ENCODE peak calls at places on chromosomes 6 and 20, in six cellular contexts. L is brain microvascular endothelial cell, N is hepatocyte, D is GM23248, Y is Peyer's patch, K is spleen. P is an unnamed sample. For H3K36me3, the result is how much of the 10 kb centered on the place peaks cover.

GRCh38 chr20:53342429-53342828 is 251.2 kb downstream of the ZNF217 start:
- DNase-seq in D (no peak), Y (no peak), L (no peak), K (no peak), N (no peak), P (no peak)

GRCh38 chr20:32797160-32797468 is 22.6 kb upstream of the MAPRE1 start:
- DNase-seq in N (no peak), Y (no peak), D (no peak), L (no peak), K (no peak), P (no peak)

GRCh38 chr6:25959890-25960531 is 2.6 kb upstream of the TRIM38 start:
- DNase-seq in D (peak), K (no peak), L (peak), N (no peak), Y (no peak), P (no peak)

GRCh38 chr6:76465410-76465809 is 392.9 kb upstream of the IMPG1 start:
- DNase-seq in L (no peak), Y (no peak), N (no peak), D (no peak), K (no peak), P (no peak)

GRCh38 chr6:108492131-108492766 is 68.5 kb upstream of the FOXO3 start:
- DNase-seq in Y (no peak), N (peak), L (peak), K (no peak), D (peak), P (peak)

GRCh38 chr6:138004423-138005287 is 102.6 kb downstream of the PERP start:
- DNase-seq in N (peak), Y (peak), K (no peak), D (peak), L (peak), P (no peak)

GRCh38 chr6:2665169-2666070 is 85.3 kb downstream of the MYLK4 start:
- DNase-seq in L (peak), Y (no peak), N (no peak), D (no peak), K (no peak), P (peak)

GRCh38 chr20:60970601-60971000 is 281.5 kb upstream of the CDH4 start:
- DNase-seq in N (no peak), D (no peak), K (no peak), Y (no peak), L (no peak), P (no peak)

GRCh38 chr6:163645560-163645959 is 231.0 kb downstream of the QKI start:
- DNase-seq in N (no peak), K (no peak), L (no peak), D (no peak), Y (no peak), P (no peak)

GRCh38 chr20:31860431-31861345 is 9.6 kb downstream of the DUSP15 start:
- DNase-seq in Y (peak), D (peak), K (peak), L (no peak), N (peak), P (no peak)

GRCh38 chr20:51494241-51495110 is 48.0 kb downstream of the NFATC2 start:
- DNase-seq in D (no peak), L (no peak), N (no peak), Y (no peak), K (no peak), P (no peak)

GRCh38 chr6:327538-328183 is 35.4 kb downstream of the DUSP22 start:
- DNase-seq in Y (peak), D (peak), N (no peak), L (no peak), K (no peak), P (no peak)

GRCh38 chr6:91860951-91861350 is 1274.1 kb upstream of the MAP3K7 start:
- DNase-seq in K (no peak), D (no peak), Y (no peak), N (no peak), L (peak), P (no peak)

GRCh38 chr6:147765541-147765940 is 257.1 kb downstream of the SAMD5 start:
- DNase-seq in N (no peak), Y (no peak), D (no peak), L (no peak), K (no peak), P (no peak)

GRCh38 chr20:16821211-16822089 is 73.3 kb downstream of the OTOR start:
- DNase-seq in Y (no peak), N (peak), K (no peak), L (peak), D (peak), P (no peak)

GRCh38 chr6:27512525-27512924 is 39.6 kb upstream of the ZNF184 start:
- DNase-seq in Y (no peak), N (no peak), L (no peak), K (no peak), D (no peak), P (no peak)

GRCh38 chr20:19975436-19975799 is 41.7 kb upstream of the NAA20 start:
- DNase-seq in N (no peak), D (peak), Y (no peak), K (no peak), L (no peak), P (no peak)

GRCh38 chr6:100344761-100345160 is 120.0 kb downstream of the SIM1 start:
- DNase-seq in N (no peak), L (peak), Y (no peak), K (no peak), D (peak), P (no peak)

GRCh38 chr20:61584851-61585250 is 332.8 kb downstream of the CDH4 start:
- DNase-seq in N (no peak), L (no peak), K (no peak), Y (no peak), D (no peak), P (no peak)

GRCh38 chr6:161882196-161882595 is 608.3 kb upstream of the AGPAT4 start:
- DNase-seq in D (no peak), K (no peak), Y (no peak), N (no peak), L (no peak), P (no peak)

GRCh38 chr6:51725155-51725554 is 362.3 kb downstream of the PKHD1 start:
- DNase-seq in K (no peak), Y (no peak), D (no peak), L (no peak), N (no peak), P (no peak)

GRCh38 chr6:135504734-135505133 is 7.2 kb upstream of the AHI1 start:
- DNase-seq in Y (no peak), D (no peak), N (no peak), K (no peak), L (no peak), P (no peak)
- H3K27ac ChIP-seq in Y (no peak), D (no peak), N (peak), K (no peak), L (no peak), P (no peak)

GRCh38 chr20:1134836-1135235 is 16.4 kb downstream of the PSMF1 start:
- DNase-seq in D (no peak), L (no peak), N (no peak), K (no peak), Y (no peak), P (no peak)
- H3K36me3 ChIP-seq in D (half or more), L (under half), N (under half), K (under half), Y (under half), P (half or more)

DNA sequence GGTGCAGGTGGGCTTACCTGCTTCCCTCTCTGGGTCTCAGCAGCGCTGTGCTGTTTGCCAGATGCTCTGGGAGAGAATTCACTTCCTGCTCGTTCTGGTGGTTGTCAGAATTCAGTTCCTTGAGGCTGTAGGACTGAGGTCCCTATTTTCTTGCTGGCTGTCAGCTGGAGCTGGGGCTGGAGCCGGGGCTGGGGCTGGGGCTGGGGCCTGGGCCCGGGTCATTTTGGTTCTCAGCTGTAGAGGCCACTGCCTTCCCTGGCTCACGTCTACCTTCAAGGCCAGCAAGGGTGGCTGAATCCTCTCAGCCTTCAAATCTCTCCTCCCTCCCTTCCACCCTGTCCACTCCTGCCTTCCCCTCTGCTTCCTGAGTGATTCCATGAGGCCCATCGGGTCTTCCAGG is 16.8 kb upstream of the PHACTR3 start:
- DNase-seq in N (no peak), D (no peak), K (peak), Y (no peak), L (no peak), P (no peak)
- H3K27ac ChIP-seq in N (no peak), D (no peak), K (no peak), Y (no peak), L (no peak), P (no peak)

GRCh38 chr20:63664861-63665594 is 6.9 kb downstream of the RTEL1 start:
- DNase-seq in Y (no peak), K (no peak), N (no peak), D (no peak), L (no peak), P (no peak)
- H3K36me3 ChIP-seq in Y (under half), K (under half), N (under half), D (under half), L (under half), P (under half)

GRCh38 chr6:44036699-44037101 is 90.6 kb downstream of the MRPL14 start:
- DNase-seq in N (no peak), L (no peak), Y (no peak), D (no peak), K (no peak), P (no peak)
- H3K27ac ChIP-seq in N (no peak), L (no peak), Y (no peak), D (peak), K (no peak), P (no peak)

GRCh38 chr6:125918681-125919566 is 37.6 kb upstream of the HINT3 start:
- DNase-seq in K (no peak), D (peak), Y (peak), N (peak), L (peak), P (no peak)
- H3K36me3 ChIP-seq in K (under half), D (under half), Y (under half), N (under half), L (under half), P (under half)

GRCh38 chr6:29656157-29656556 is 735 bp upstream of the MOG start:
- DNase-seq in D (no peak), Y (no peak), L (no peak), N (no peak), K (no peak), P (no peak)
- H3K27ac ChIP-seq in D (no peak), Y (no peak), L (no peak), N (no peak), K (no peak), P (no peak)

GRCh38 chr20:62826646-62827322 is 9.9 kb downstream of the COL9A3 start:
- DNase-seq in L (no peak), Y (no peak), K (no peak), D (no peak), N (no peak), P (no peak)

GRCh38 chr20:62828051-62828450 is 11.2 kb downstream of the COL9A3 start:
- DNase-seq in D (no peak), K (no peak), N (no peak), L (no peak), Y (no peak), P (no peak)

GRCh38 chr20:62828551-62829230 is 11.8 kb downstream of the COL9A3 start:
- DNase-seq in L (no peak), K (no peak), Y (no peak), N (no peak), D (no peak), P (no peak)

GRCh38 chr20:62825994-62826645 is 9.3 kb downstream of the COL9A3 start:
- DNase-seq in N (no peak), D (no peak), L (no peak), Y (no peak), K (no peak), P (no peak)

DNA sequence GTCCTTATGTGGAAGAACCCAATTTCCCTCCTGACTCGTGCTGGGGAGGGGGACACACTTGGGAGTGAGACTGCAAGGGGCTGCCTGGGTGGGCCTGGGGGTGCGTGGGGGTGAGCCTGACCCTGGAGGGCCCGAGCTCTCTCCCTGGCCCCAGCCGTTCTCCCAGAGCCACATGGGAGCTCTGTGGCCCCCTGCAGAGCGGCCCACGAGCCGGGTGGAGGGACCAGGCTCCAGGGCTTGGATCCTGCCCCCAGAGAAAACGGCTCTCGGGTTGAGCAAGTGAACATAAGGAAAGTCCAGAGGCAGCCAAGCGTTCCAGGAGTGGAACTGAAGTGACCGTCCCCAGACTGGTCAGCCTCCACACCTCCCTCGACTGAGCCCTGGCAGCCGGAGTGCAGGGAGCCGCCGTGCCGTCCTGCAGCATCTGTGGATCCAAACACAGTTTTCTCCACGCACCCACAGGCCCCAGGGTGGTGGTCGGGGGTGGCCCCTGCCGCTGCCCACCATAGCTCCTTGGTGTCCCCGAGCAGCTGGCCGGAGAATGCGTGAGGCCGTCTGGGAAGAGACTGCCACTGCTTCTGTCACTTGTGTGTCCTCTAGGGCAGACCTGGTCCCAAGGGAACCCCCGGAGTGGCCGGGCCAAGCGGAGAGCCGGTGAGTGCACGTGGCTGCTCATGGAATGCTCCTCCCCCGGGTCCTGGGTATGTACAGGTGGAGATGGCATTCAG is 10.6 kb downstream of the COL9A3 start:
- DNase-seq in K (no peak), D (no peak), Y (no peak), N (no peak), L (no peak), P (no peak)
- H3K36me3 ChIP-seq in K (under half), D (under half), Y (under half), N (under half), L (under half), P (under half)

P was measured in SK-N-MC.